ENCODE peak calls at places on chromosomes 13 and 19, in four cellular contexts. N is HepG2, G is K562, X is H1. B is an unnamed sample.

GRCh38 chr19:2462635-2463421 is 6.1 kb upstream of the LMNB2 start:
- DNase-seq in N (peak), G (no peak), X (peak), B (no peak)

GRCh38 chr19:13103961-13104847 is 1.5 kb upstream of the LYL1 start:
- DNase-seq in X (no peak), N (no peak), G (peak), B (peak)

GRCh38 chr13:105597573-105597972 is 937.9 kb downstream of the EFNB2 start:
- DNase-seq in G (no peak), X (no peak), N (no peak), B (no peak)

GRCh38 chr13:80802946-80803345 is 462.0 kb upstream of the SPRY2 start:
- DNase-seq in G (no peak), N (no peak), X (no peak), B (no peak)

GRCh38 chr13:80251403-80251802 is 89.5 kb downstream of the SPRY2 start:
- DNase-seq in X (no peak), N (no peak), G (peak), B (no peak)

GRCh38 chr13:33775339-33776108 is 42.4 kb upstream of the RFC3 start:
- DNase-seq in G (no peak), X (no peak), N (no peak), B (no peak)

GRCh38 chr19:10074153-10074552 is 12.0 kb upstream of the SHFL start:
- DNase-seq in G (peak), N (peak), X (no peak), B (no peak)

GRCh38 chr19:45137179-45137761 is 23.5 kb downstream of the NKPD1 start:
- DNase-seq in G (no peak), X (no peak), N (no peak), B (no peak)

GRCh38 chr13:39729161-39729560 is 73.7 kb downstream of the COG6 start:
- DNase-seq in X (no peak), G (no peak), N (no peak), B (no peak)

GRCh38 chr19:13784731-13785452 is 10.4 kb upstream of the ZSWIM4 start:
- DNase-seq in N (peak), G (peak), X (no peak), B (no peak)

DNA sequence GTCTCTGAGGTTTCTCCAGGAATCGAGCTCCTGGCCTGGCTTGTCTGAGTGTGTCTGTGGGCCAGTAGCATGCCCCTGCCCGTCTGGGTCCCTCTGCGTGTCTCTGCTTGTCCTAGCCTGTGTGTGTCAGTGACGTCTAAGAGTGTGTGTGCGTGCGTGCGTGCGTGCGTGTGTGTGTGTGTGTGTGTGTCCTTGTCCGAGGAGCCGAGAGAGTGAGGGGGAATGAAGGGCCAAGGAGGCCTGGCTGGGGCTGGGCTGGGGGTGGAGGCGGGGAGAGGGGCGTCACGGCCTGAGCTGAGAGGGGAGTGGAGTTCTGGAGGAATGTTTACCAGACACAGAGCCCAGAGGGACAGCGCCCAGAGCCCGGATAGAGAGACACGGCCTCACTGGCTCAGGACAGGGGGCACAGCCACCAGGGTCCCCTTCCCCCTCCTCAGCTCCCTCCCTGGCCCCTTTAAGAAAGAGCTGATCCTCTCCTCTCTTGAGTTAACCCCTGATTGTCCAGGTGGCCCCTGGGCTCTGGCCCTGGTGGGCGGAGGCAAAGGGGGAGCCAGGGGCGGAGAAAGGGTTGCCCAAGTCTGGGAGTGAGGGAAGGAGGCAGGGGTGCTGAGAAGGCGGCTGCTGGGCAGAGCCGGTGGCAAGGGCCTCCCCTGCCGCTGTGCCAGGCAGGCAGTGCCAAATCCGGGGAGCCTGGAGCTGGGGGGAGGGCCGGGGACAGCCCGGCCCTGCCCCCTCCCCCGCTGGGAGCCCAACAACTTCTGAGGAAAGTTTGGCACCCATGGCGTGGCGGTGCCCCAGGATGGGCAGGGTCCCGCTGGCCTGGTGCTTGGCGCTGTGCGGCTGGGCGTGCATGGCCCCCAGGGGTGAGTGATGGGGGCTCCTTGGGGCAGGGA is at the start of gene AXL:
- DNase-seq in X (peak), G (no peak), N (peak), B (peak)
- TF ChIP-seq POLR2A in X (no peak), G (no peak), N (no peak), B (peak)

GRCh38 chr13:114143806-114144605 is 11.6 kb upstream of the RASA3 start:
- DNase-seq in N (peak), G (peak), X (no peak), B (peak)
- TF ChIP-seq RNF2 in N (no peak), G (no peak), X (no peak), B (no peak)

DNA sequence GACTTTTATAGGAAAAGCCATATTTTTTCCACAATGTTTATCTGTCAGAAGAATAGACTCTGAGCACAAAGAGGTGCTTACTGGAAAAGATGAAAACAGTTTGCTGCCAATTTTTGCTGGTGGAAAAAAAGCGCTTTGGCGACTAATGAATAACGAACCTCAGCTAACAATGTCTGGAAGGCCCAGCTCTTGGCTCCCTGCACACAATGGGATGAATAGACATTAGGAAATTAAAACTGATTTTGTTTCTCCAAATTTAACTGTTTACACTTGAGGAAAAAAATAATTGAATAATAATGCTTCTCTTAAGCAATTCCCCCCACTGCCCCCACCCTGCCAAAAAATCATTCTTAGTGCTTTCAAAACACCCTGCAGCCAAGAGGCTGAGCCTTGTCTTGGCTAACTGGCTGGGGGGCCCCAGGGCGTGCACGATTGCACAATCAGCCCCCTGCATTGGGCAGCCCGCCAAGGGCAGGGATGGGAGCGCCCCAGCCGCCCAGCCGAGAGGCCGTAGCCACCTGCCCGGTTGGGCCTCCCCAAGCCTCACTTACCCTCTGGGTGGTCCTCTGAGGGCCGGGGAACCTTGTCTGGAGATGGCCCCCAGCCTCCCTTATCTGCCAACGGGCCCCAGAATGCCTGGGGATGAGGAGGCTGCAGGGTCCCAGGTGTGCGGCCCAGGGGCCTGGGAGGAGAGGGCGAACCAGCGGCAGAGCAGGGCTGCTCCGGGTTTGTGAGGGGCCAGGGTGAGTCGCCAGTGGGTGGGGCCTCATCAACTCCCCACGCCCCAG is 16.8 kb downstream of the CEBPG start:
- DNase-seq in N (no peak), X (no peak), G (no peak), B (no peak)
- TF ChIP-seq PHF8 in N (no peak), X (no peak), G (no peak), B (no peak)

GRCh38 chr19:41298327-41298964 is 11.5 kb upstream of the CCDC97 start:
- DNase-seq in X (no peak), G (no peak), N (no peak), B (no peak)

GRCh38 chr19:41296323-41296935 is 13.5 kb upstream of the CCDC97 start:
- DNase-seq in N (no peak), X (no peak), G (no peak), B (no peak)

GRCh38 chr19:41299046-41299754 is 10.8 kb upstream of the CCDC97 start:
- DNase-seq in N (no peak), G (no peak), X (no peak), B (no peak)

GRCh38 chr19:41299755-41300089 is 10.2 kb upstream of the CCDC97 start:
- DNase-seq in G (no peak), X (no peak), N (no peak), B (no peak)

DNA sequence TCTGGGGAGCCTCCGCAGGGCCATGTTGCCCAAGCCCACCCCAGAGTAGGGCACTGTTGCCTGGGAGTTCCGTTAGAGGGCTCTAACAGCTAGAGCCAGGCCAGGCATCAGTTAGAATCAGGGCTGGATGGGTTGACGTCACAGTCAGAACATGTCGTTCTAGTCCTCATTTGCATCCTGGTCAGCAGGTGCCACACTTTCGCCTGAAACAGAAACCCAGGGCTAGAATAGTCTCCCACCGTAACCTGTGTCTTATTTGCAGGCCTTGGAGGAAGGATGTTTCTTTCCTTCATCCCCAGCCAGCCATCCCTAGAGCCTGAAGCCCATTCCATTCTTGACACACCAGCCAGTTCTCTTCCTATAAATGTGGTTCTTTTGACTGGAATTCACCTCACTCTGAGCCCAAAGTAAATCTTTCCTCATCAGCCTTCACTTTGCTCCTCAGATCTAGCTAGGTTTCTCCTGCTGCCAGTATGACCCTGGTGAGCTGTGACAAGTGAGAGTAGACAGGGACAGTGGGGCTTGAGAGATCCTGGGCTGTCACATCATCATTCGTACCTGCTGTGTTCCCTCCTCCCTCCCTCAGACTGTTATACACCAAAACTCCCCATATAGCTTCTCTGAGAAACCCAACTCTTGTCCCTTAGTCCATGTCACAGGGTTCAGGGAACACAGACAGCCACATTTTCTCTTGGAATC is 12.2 kb upstream of the CCDC97 start:
- DNase-seq in N (no peak), G (no peak), X (no peak), B (no peak)
- TF ChIP-seq POLR2A in N (no peak), G (no peak), X (no peak), B (no peak)

GRCh38 chr19:18379803-18380747 is 5.9 kb upstream of the GDF15 start:
- DNase-seq in X (no peak), G (peak), N (peak), B (peak)
- TF ChIP-seq RNF2 in X (no peak), G (no peak), N (no peak), B (no peak)

DNA sequence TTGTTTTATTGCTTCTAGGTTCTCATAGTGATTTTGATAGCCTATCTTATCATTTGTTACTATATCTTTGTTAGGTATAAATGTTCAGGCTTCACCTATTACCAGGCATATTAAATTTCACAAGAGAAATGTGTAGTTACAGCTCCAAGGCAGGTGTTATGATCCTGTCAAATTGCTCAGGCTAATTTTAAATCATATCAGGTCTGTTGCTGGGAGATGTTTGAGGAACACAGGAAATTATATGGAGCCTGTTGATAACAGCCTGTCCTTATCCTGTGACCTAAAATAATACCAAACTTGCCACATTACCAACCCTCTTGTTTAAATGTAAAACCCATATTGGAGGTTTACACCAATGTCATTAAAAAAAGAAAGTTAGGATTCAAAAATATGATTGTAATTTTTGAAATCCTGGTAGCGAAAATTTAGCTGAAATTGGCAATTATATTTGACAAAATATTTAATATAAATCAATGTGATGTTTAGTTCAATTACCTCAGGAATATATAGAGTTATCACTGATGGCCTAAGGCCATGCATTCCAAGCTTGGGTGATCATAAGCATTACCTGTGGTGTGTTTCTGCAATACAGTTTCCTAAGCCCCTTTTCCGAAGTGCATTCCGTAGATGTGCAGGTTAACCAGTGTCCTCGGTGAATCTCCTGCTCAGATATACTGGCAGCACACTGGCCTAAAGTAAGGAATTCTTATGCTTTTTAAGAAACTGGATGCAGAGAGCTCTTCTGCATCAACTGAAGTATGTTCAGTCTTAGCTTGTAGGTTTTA is 34.8 kb downstream of the ITGBL1 start:
- DNase-seq in G (no peak), N (no peak), X (no peak), B (no peak)
- TF ChIP-seq PHF8 in G (no peak), N (no peak), X (no peak), B (no peak)

GRCh38 chr19:17220207-17220758 is 5.1 kb downstream of the USE1 start:
- DNase-seq in X (no peak), G (peak), N (no peak), B (peak)
- TF ChIP-seq POLR2A in X (no peak), G (peak), N (no peak), B (no peak)

GRCh38 chr13:74886496-74886895 is 595.5 kb downstream of the TBC1D4 start:
- DNase-seq in G (no peak), X (no peak), N (no peak), B (peak)
- TF ChIP-seq RNF2 in G (no peak), X (no peak), N (no peak), B (no peak)